ENCODE peak calls at places on chromosomes 5 and 9, in four cellular contexts. V is H1, M is trophoblast cell, Y is mesenchymal stem cell. B is an unnamed sample.

GRCh38 chr5:174951151-174951780 is 226.9 kb downstream of the MSX2 start:
- DNase-seq in V (peak; percentile 60), M (peak; percentile 94), Y (peak; percentile 41), B (peak; percentile 74)

GRCh38 chr9:109192732-109193361 is 25.8 kb upstream of the FRRS1L start:
- DNase-seq in V (peak; percentile 73), M (peak; percentile 6), Y (no peak), B (peak; percentile 36)

GRCh38 chr9:34502471-34503335 is 20.1 kb downstream of the ENHO start:
- DNase-seq in V (no peak), M (no peak), Y (no peak), B (no peak)

GRCh38 chr9:114606597-114607207 is 4.4 kb upstream of the TMEM268 start:
- DNase-seq in V (no peak), M (no peak), Y (peak; percentile 71), B (no peak)

GRCh38 chr5:142221091-142221860 is 103.5 kb downstream of the SPRY4 start:
- DNase-seq in V (no peak), M (no peak), Y (peak; percentile 77), B (no peak)

GRCh38 chr5:146565764-146566163 is 49.8 kb upstream of the GPR151 start:
- DNase-seq in V (peak; percentile 74), M (peak; percentile 55), Y (peak; percentile 56), B (peak; percentile 46)

GRCh38 chr5:151496041-151496484 is 48.7 kb downstream of the SLC36A1 start:
- DNase-seq in V (peak; percentile 59), M (no peak), Y (peak; percentile 11), B (no peak)

GRCh38 chr9:137095664-137096517 is 9.1 kb downstream of the MAN1B1 start:
- DNase-seq in V (no peak), M (no peak), Y (no peak), B (no peak)

GRCh38 chr9:77290373-77290772 is 113.0 kb downstream of the VPS13A start:
- DNase-seq in V (no peak), M (no peak), Y (no peak), B (no peak)

GRCh38 chr9:35790385-35791291 is 753 bp upstream of the NPR2 start:
- DNase-seq in V (peak; percentile 78), M (peak; percentile 87), Y (peak; percentile 88), B (peak; percentile 71)
- H3K23ac ChIP-seq in V (no peak overlapping the region), M (no peak overlapping the region), Y (no peak overlapping the region), B (no peak overlapping the region)

GRCh38 chr5:139845846-139846681 is 50.5 kb downstream of the PSD2 start:
- DNase-seq in V (no peak), M (no peak), Y (no peak), B (no peak)
- H3K27me3 ChIP-seq in V (peaks cover 44% of the 10 kb centered on the region), M (peaks cover 46% of the 10 kb centered on the region), Y (peaks cover 36% of the 10 kb centered on the region), B (peaks cover 5% of the 10 kb centered on the region)

GRCh38 chr5:119271758-119272730 is 83.8 kb upstream of the TNFAIP8 start:
- DNase-seq in V (no peak), M (peak; percentile 96), Y (no peak), B (no peak)
- H3K23ac ChIP-seq in V (no peak overlapping the region), M (no peak overlapping the region), Y (no peak overlapping the region), B (no peak overlapping the region)

DNA sequence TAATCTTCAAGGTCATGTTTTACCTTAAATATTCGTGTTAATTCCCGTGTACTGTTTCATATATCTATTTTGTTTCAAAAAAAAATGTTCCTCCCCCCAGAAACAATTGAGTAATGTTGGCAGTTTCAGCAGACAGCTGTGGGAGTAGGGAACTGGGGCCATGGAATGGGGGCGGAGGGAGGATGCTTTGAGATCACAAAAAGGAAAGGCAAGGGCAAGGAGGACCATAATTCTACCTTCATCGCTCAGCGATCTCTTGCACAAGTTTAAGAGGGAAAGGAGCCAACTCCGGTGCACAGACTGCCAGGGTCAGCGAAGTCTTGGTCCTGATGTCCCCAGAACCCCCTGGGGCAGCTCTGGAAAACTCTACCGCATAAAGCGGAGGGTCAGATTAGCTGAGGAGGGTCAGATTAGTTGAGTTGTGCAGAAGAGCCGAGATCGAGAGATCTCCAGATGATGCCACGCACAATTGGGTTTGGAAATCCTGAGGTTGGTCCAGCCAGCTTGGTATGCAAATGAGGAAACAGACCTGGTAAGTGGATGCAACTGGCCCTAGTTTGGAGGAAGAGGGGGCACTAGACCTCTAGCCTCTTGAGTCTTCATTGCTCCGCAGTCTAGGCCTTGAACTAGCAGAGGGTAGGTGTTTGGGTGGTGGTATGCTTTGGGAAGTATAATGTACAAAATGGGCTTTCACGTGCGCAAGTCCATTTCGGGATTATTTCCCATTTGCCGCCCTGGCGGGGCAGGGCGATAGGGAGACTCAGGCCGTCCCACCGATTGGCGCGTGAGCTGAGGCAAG is 24.0 kb downstream of the CDKN2A start:
- DNase-seq in V (peak; percentile 56), M (no peak), Y (no peak), B (peak; percentile 23)
- H3K27me3 ChIP-seq in V (peaks cover 98% of the 10 kb centered on the region), M (peaks cover 72% of the 10 kb centered on the region), Y (peaks cover 86% of the 10 kb centered on the region), B (peaks cover 46% of the 10 kb centered on the region)